ENCODE peak calls at places on chromosomes 3 and 15, in six cellular contexts. M is coronary artery, F is fibroblast of pulmonary artery, V is epithelial cell of esophagus, B is choroid plexus epithelial cell, L is GM23248. Z is an unnamed sample.

GRCh38 chr3:134640872-134641470 is 9.9 kb downstream of the KY start:
- DNase-seq in V (peak), L (peak), F (peak), M (peak), B (peak), Z (no peak)

GRCh38 chr3:17158941-17159682 is 274.4 kb downstream of the PLCL2 start:
- DNase-seq in F (no peak), L (no peak), V (peak), B (peak), M (no peak), Z (no peak)

GRCh38 chr3:197456271-197457091 is 99.3 kb downstream of the BDH1 start:
- DNase-seq in V (peak), L (peak), F (peak), B (peak), M (peak), Z (peak)

GRCh38 chr15:60137711-60138396 is 133.7 kb downstream of the FOXB1 start:
- DNase-seq in M (no peak), L (peak), V (peak), B (peak), F (peak), Z (no peak)

GRCh38 chr3:29686889-29687592 is 406.2 kb downstream of the RBMS3 start:
- DNase-seq in M (no peak), V (no peak), F (peak), B (peak), L (peak), Z (no peak)

GRCh38 chr3:193207874-193208273 is 33.1 kb upstream of the PLAAT1 start:
- DNase-seq in M (no peak), L (no peak), V (no peak), F (no peak), B (no peak), Z (no peak)

GRCh38 chr15:25055356-25056068 is 100.7 kb downstream of the SNRPN start:
- DNase-seq in L (no peak), F (no peak), M (no peak), V (no peak), B (no peak), Z (no peak)

GRCh38 chr3:36868614-36869436 is 76.0 kb downstream of the TRANK1 start:
- DNase-seq in B (peak), F (peak), L (peak), M (no peak), V (peak), Z (peak)

GRCh38 chr3:194687638-194688206 is 2.0 kb downstream of the FAM43A start:
- DNase-seq in B (peak), L (peak), F (peak), M (peak), V (peak), Z (no peak)

GRCh38 chr3:89184151-89184550 is 76.7 kb downstream of the EPHA3 start:
- DNase-seq in B (no peak), V (no peak), F (no peak), M (no peak), L (no peak), Z (no peak)

GRCh38 chr15:66844041-66844746 is 142.2 kb downstream of the SMAD6 start:
- DNase-seq in M (no peak), F (no peak), B (no peak), V (no peak), L (no peak), Z (no peak)

GRCh38 chr15:66840615-66841014 is 138.6 kb downstream of the SMAD6 start:
- DNase-seq in L (no peak), F (no peak), B (no peak), M (no peak), V (no peak), Z (no peak)

GRCh38 chr15:66843581-66843980 is 141.5 kb downstream of the SMAD6 start:
- DNase-seq in M (no peak), F (no peak), V (no peak), B (no peak), L (no peak), Z (no peak)

GRCh38 chr15:66842710-66843441 is 140.8 kb downstream of the SMAD6 start:
- DNase-seq in F (peak), M (peak), V (peak), B (peak), L (peak), Z (peak)

GRCh38 chr15:66841953-66842681 is 140.1 kb downstream of the SMAD6 start:
- DNase-seq in L (peak), F (peak), M (peak), V (peak), B (peak), Z (peak)
- H3K4me3 ChIP-seq in L (peak), F (peak), M (peak), V (peak), B (peak), Z (peak)

GRCh38 chr3:13141991-13142412 is 68.8 kb upstream of the IQSEC1 start:
- DNase-seq in M (peak), F (peak), V (peak), L (peak), B (peak), Z (no peak)

GRCh38 chr3:13141183-13141582 is 68.0 kb upstream of the IQSEC1 start:
- DNase-seq in L (no peak), B (no peak), M (peak), F (no peak), V (no peak), Z (no peak)

GRCh38 chr3:13138566-13139145 is 65.4 kb upstream of the IQSEC1 start:
- DNase-seq in M (peak), L (no peak), F (no peak), V (no peak), B (no peak), Z (no peak)

GRCh38 chr3:13139471-13140065 is 66.3 kb upstream of the IQSEC1 start:
- DNase-seq in M (peak), L (no peak), B (no peak), F (no peak), V (no peak), Z (no peak)

GRCh38 chr3:13140596-13140995 is 67.4 kb upstream of the IQSEC1 start:
- DNase-seq in L (no peak), M (peak), V (no peak), F (no peak), B (no peak), Z (no peak)
- H3K4me3 ChIP-seq in L (no peak), M (no peak), V (no peak), F (no peak), B (no peak), Z (no peak)

GRCh38 chr15:34490421-34491193 is 53.0 kb upstream of the GOLGA8A start:
- DNase-seq in B (no peak), M (no peak), F (peak), L (no peak), V (no peak), Z (no peak)
- H3K4me3 ChIP-seq in B (no peak), M (no peak), F (no peak), L (no peak), V (no peak), Z (peak)

DNA sequence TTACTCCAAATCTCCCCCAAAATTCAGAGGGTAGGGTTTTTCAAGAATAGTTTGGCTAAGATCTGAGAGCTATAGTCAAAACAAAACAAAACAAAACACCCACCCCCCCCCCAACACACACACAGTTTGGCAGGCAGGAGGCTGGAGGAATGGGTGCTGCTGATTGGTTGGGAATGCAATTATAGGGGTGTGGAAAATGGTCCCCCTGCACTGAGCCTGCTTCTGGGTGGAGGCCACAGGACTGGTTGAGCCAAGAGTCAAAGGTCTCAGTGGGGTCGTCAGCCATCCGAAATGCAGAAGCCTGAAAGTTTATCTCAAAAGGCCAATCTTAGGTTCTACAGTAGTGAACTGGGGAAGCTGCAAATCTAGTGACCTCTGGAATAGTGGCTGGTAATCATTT is 2.5 kb upstream of the HACD2 start:
- DNase-seq in B (no peak), V (no peak), L (no peak), F (no peak), M (no peak), Z (no peak)
- H3K4me3 ChIP-seq in B (no peak), V (peak), L (peak), F (no peak), M (no peak), Z (no peak)

DNA sequence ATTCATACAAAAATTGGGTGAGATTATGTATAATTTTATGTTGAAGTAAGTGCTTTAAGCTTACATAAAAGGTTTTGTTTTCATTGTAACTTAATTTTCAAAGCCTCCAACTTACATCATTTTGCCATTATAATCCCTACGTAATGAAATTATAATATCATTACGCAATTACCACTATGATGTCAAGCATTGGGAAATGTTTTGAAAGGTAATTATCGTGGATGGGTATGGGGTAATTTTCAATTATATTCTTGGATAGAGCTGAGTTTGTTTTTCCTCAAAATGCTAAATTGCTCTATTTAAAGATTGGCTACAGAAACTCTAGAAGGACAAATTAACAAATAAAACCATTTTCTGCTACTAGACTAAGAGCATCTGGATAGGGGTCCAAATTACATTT is 80.2 kb upstream of the FAM3D start:
- DNase-seq in F (no peak), B (no peak), M (no peak), V (no peak), L (no peak), Z (no peak)
- H3K4me3 ChIP-seq in F (no peak), B (no peak), M (no peak), V (no peak), L (no peak), Z (no peak)

GRCh38 chr3:190003730-190004129 is 117.0 kb downstream of the P3H2 start:
- DNase-seq in F (peak), V (peak), M (no peak), B (peak), L (peak), Z (peak)

GRCh38 chr3:190001426-190001825 is 119.3 kb downstream of the P3H2 start:
- DNase-seq in B (peak), L (no peak), F (no peak), M (no peak), V (no peak), Z (peak)

GRCh38 chr3:190000861-190001196 is 119.9 kb downstream of the P3H2 start:
- DNase-seq in L (no peak), F (no peak), M (no peak), B (no peak), V (no peak), Z (no peak)

GRCh38 chr3:189999718-190000117 is 121.0 kb downstream of the P3H2 start:
- DNase-seq in B (peak), F (no peak), V (peak), M (no peak), L (no peak), Z (no peak)

DNA sequence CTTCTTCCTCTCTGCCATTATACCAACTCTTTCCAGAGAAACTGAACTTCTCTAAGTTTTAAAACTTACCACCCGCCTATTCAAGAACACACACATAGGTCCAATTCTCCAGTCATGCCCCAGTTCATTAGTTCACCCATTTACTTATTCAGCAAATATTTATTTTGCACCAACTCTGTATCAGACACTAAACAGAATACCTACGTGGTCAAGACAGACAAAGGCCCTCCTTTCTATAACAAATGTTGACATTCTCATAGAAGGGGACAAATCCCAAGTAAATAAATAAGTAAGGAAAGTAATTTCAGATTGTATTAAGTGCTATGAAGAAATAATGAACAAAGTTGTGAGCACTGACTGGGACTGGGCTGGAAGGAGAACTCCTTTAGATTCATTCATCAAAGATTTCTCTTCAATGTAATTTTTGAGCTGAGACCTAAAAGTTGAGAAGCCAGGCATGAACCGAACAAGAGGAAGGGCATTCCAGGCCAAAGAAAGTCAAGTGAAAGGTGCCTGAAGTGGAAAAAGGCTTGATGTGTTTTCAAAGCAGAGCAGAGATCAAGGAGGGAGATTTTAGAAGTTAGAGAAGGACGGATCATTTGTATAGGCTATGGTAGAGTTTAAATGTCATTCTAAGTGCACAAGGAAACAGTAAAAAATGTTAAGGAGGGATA is 120.4 kb downstream of the P3H2 start:
- DNase-seq in L (no peak), M (no peak), B (no peak), V (no peak), F (no peak), Z (no peak)
- H3K4me3 ChIP-seq in L (no peak), M (no peak), B (no peak), V (no peak), F (no peak), Z (no peak)

DNA sequence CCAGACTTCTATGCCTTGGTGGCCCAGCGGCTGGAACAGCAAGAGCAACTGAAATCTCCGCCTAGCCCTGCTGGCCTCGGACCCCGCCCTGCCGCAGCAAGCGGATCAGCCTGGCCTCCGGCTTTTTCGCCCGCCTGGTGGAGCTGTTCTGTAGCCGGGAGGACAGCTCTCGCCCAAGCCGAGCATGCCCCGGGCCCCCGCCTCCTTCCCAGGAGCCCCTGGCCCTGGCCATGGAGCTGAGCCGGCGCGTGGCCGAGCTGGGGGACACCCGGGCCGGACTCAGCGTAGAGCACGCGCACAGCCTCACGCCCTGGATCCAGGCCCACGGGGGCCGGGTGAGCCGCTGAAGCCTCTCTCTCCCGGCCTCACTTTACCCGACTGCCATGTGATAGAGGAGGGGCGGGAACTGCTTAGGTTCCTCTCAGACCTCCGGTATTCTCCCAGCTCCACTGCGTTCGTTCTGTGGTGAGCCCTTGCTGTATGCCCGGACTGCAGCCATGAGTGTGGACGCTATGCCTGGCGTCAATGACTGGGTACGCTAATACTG is 24.1 kb upstream of the MRPL3 start:
- DNase-seq in F (peak), V (peak), L (peak), M (no peak), B (peak), Z (no peak)
- H3K4me3 ChIP-seq in F (peak), V (peak), L (peak), M (peak), B (peak), Z (peak)